ENCODE peak calls at places on chromosomes 6 and 20, in four cellular contexts. B is fibroblast of lung; P is CD8-positive, alpha-beta T cell; T is cardiac muscle cell. E is an unnamed sample.

GRCh38 chr6:18247002-18247401 is 17.3 kb downstream of the DEK start:
- DNase-seq in B (no peak), P (no peak), T (no peak), E (no peak)

GRCh38 chr6:1636971-1637871 is 27.5 kb downstream of the FOXC1 start:
- DNase-seq in B (peak; percentile 56), T (no peak), P (no peak), E (no peak)

GRCh38 chr6:20868397-20869185 is 334.3 kb downstream of the CDKAL1 start:
- DNase-seq in P (no peak), T (no peak), B (no peak), E (no peak)

GRCh38 chr6:135271626-135272025 is 90.5 kb downstream of the MYB start:
- DNase-seq in T (no peak), P (no peak), B (no peak), E (no peak)

GRCh38 chr6:96939019-96939805 is 14.7 kb downstream of the KLHL32 start:
- DNase-seq in P (no peak), B (peak; percentile 67), T (peak; percentile 54), E (peak; percentile 25)

GRCh38 chr20:9503530-9504251 is 10.7 kb upstream of the LAMP5 start:
- DNase-seq in B (peak; percentile 69), P (no peak), T (peak; percentile 5), E (peak; percentile 26)

GRCh38 chr6:8435845-8436168 is 462 bp upstream of the SLC35B3 start:
- DNase-seq in P (no peak), B (no peak), T (no peak), E (no peak)

GRCh38 chr6:19731286-19731685 is 105.9 kb upstream of the ID4 start:
- DNase-seq in B (peak; percentile 97), T (peak; percentile 89), P (no peak), E (peak; percentile 94)

GRCh38 chr6:157255079-157255478 is 68.2 kb downstream of the TMEM242 start:
- DNase-seq in B (no peak), P (no peak), T (no peak), E (no peak)

GRCh38 chr6:140192018-140192417 is 817.6 kb upstream of the CITED2 start:
- DNase-seq in B (no peak), P (no peak), T (no peak), E (no peak)

GRCh38 chr20:21395666-21396044 is 1.7 kb downstream of the NKX2-4 start:
- DNase-seq in B (peak; percentile 48), P (peak; percentile 11), T (no peak), E (no peak)

GRCh38 chr6:165660881-165661415 is 2.1 kb downstream of the PDE10A start:
- DNase-seq in T (peak; percentile 15), P (no peak), B (no peak), E (no peak)

GRCh38 chr6:16755544-16755943 is 5.7 kb downstream of the ATXN1 start:
- DNase-seq in P (no peak), T (no peak), B (no peak), E (no peak)

GRCh38 chr20:57473246-57474042 is 51.5 kb downstream of the CTCFL start:
- DNase-seq in B (peak; percentile 11), P (no peak), T (peak; percentile 34), E (peak; percentile 59)

GRCh38 chr6:4281341-4282293 is 146.2 kb upstream of the ECI2 start:
- DNase-seq in B (peak; percentile 78), P (no peak), T (peak; percentile 29), E (peak; percentile 62)

GRCh38 chr6:85402071-85402470 is 47.8 kb upstream of the NT5E start:
- DNase-seq in T (no peak), B (no peak), P (no peak), E (no peak)

GRCh38 chr20:46583411-46584214 is 33.2 kb upstream of the OCSTAMP start:
- DNase-seq in T (no peak), P (no peak), B (no peak), E (no peak)

GRCh38 chr6:100202417-100203194 is 208.6 kb upstream of the MCHR2 start:
- DNase-seq in P (no peak), B (peak; percentile 96), T (peak; percentile 95), E (peak; percentile 95)

GRCh38 chr6:37560737-37561103 is 61.0 kb upstream of the CCDC167 start:
- DNase-seq in T (no peak), B (no peak), P (no peak), E (no peak)

GRCh38 chr20:57251344-57251743 is 15.1 kb downstream of the BMP7 start:
- DNase-seq in B (peak; percentile 24), P (no peak), T (no peak), E (peak; percentile 6)

GRCh38 chr6:16776394-16777017 is 15.2 kb upstream of the ATXN1 start:
- DNase-seq in P (no peak), T (peak; percentile 30), B (no peak), E (peak; percentile 47)

GRCh38 chr20:10648651-10649050 is 25.1 kb downstream of the JAG1 start:
- DNase-seq in T (peak; percentile 72), B (peak; percentile 96), P (no peak), E (peak; percentile 82)

GRCh38 chr6:112833546-112834215 is 486.6 kb downstream of the RFPL4B start:
- DNase-seq in T (peak; percentile 20), P (no peak), B (peak; percentile 65), E (peak; percentile 36)

GRCh38 chr6:154247119-154247814 is 109.3 kb downstream of the IPCEF1 start:
- DNase-seq in B (no peak), P (no peak), T (no peak), E (peak; percentile 14)
- H3K4me3 ChIP-seq in B (no peak overlapping the region), P (peak overlapping the region; percentile 69), T (no peak overlapping the region), E (peak overlapping the region; percentile 17)

GRCh38 chr20:15380770-15381169 is 1043.4 kb upstream of the FLRT3 start:
- DNase-seq in T (no peak), P (no peak), B (no peak), E (no peak)

GRCh38 chr20:15375836-15376235 is 1038.4 kb upstream of the FLRT3 start:
- DNase-seq in B (no peak), T (no peak), P (no peak), E (no peak)

GRCh38 chr20:15379897-15380296 is 1042.5 kb upstream of the FLRT3 start:
- DNase-seq in T (no peak), P (no peak), B (no peak), E (no peak)

GRCh38 chr20:15378151-15378550 is 1040.7 kb upstream of the FLRT3 start:
- DNase-seq in B (no peak), P (no peak), T (no peak), E (peak; percentile 2)
- TF ChIP-seq CTCF in B (no peak), P (no peak), T (no peak), E (peak; percentile 41)

GRCh38 chr6:44269921-44270525 is at the start of gene TMEM151B:
- DNase-seq in B (no peak), P (no peak), T (no peak), E (no peak)
- H3K4me3 ChIP-seq in B (peak within 1 kb of the TSS; percentile 10), P (peak within 1 kb of the TSS; percentile 14), T (peak within 1 kb of the TSS; percentile 52), E (peak within 1 kb of the TSS; percentile 17)

DNA sequence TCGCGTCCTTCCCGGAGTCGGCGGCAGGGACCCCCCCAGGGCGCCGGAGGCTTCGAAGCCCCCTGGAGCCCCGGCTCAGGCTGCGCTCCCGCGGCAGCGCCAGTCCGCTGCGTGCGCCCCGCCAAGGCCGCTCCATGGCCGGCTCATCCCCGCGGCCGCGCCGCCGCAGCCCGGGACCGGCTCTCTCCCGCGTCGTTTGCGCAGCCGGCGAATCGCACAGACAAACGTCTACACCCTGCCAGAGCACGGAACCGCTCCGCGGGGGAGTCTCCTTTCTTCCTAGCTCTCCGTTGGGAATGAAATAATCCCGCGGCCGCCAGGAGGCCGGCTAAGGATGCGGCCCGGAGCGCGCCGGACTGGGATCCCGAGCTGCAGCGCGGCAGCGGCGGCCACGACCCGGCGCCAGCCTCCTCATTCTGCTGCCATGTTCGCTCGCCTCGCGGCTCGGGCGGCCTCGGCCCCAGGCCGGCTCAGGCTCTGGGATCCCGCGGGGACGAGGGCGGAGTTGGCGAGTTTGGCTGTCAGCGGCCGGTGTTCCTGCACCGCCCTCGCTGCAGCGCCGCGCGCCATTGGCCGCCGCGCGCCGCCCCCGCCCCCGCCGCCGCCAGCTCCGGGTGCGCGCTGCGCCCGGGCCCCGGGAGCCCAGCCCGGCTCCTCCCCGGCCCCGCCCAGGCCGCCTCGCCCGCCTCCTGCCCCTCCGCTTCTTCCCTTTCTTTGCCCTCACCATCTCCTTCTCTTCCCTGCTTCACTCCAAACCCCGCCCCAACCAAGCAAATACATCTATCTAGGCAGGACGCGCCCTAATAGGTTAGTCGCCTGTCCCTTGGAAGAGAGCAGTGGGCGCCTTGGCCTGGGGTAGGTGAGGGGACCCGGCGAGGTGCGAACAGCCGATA is at the start of gene GFOD1:
- DNase-seq in P (peak; percentile 28), B (peak; percentile 84), T (peak; percentile 92), E (peak; percentile 87)
- TF ChIP-seq CTCF in P (no peak), B (no peak), T (peak; percentile 6), E (peak; percentile 25)

DNA sequence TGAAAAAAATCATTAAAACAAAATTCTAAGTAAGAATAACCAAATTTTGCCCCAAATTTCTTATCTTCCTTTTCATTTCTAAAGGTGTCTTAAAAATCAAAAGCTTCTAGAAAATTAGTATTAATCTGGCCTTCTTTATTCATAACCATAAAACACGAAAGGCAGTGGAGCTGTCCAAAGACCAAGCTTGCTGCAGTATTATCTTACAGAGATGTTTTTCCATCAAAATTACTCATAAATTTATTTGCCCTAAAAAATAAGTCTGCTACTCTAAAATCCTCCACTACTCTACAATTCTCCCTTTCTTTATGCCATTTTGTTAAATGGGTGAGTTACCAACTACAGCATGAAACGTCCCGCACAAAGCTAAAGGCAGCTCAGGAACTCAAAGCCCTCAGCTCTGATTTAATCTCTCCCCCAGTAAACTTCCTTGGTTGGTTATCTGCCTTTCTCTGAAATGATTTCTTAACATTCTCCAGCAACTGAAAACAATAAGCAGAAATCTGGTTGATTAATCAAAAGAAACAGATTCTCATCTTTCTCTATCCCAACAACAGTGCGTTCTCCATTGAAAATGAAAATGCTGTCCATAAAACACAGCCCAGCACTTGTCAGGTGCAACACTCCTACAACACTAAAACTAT is 2.1 kb downstream of the USP49 start:
- DNase-seq in T (no peak), B (no peak), P (no peak), E (no peak)
- H3K4me3 ChIP-seq in T (no peak overlapping the region), B (no peak overlapping the region), P (no peak overlapping the region), E (no peak overlapping the region)

GRCh38 chr6:128519132-128519930 is 1.1 kb downstream of the PTPRK start:
- DNase-seq in P (no peak), B (peak; percentile 59), T (peak; percentile 52), E (peak; percentile 63)
- TF ChIP-seq CTCF in P (no peak), B (no peak), T (peak; percentile 9), E (peak; percentile 44)

GRCh38 chr6:33071579-33071978 is 1.9 kb downstream of the HLA-DPA1 start:
- DNase-seq in P (no peak), T (no peak), B (no peak), E (no peak)
- H3K4me3 ChIP-seq in P (no peak overlapping the region), T (no peak overlapping the region), B (no peak overlapping the region), E (no peak overlapping the region)

DNA sequence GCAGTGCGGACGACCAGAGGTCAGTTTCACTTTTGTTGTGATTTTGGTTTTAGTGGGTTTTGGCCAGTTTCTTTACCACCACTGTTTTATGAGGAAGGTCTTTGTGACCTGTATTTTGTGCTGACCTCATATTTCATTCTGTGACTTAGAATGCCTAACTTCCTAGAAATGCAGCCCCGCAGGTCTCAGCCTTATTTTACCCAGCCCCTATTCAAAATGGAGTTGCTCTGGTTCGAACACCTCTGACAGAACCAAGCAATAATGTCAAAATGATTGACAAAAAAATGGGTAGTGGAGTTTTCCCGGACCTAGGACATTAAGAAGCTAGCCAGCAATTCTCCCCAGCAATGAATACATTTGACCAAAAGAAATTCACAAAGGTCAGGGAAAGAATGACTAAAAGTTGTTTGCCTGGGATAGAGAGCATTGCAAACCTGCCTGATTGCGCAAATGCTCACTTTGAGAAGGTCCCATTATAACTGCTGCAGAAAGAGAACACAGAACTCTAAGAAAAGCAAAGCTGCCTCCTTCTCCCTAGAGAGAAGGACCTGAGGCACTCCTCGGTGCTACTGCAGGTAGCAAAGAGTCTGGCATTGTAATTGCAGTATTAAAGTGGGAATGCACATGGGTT is 288.8 kb downstream of the ADGB start:
- DNase-seq in P (no peak), T (peak; percentile 38), B (no peak), E (peak; percentile 63)
- TF ChIP-seq CTCF in P (no peak), T (no peak), B (no peak), E (no peak)

GRCh38 chr6:113870917-113871316 is 13.8 kb downstream of the MARCKS start:
- DNase-seq in B (no peak), P (no peak), T (no peak), E (no peak)
- H3K4me3 ChIP-seq in B (no peak overlapping the region), P (no peak overlapping the region), T (no peak overlapping the region), E (no peak overlapping the region)

E was measured in choroid plexus epithelial cell.